ENCODE peak calls at places on chromosomes 6 and 20, in seven cellular contexts. M is coronary artery, C is mammary epithelial cell, Q is OCI-LY7, J is kidney epithelial cell, S is psoas muscle, G is fibroblast of mammary gland. U is an unnamed sample.

GRCh38 chr6:166757226-166758135 is 130.4 kb upstream of the RPS6KA2 start:
- DNase-seq in M (no peak), C (peak; percentile 58), Q (no peak), J (peak; percentile 31), S (no peak), G (peak; percentile 54), U (no peak)

GRCh38 chr6:40556881-40557280 is 30.3 kb downstream of the LRFN2 start:
- DNase-seq in M (no peak), C (no peak), Q (no peak), J (no peak), S (no peak), G (no peak), U (no peak)

GRCh38 chr20:63223121-63223825 is 7.3 kb upstream of the YTHDF1 start:
- DNase-seq in M (no peak), C (no peak), Q (peak; percentile 58), J (no peak), S (no peak), G (peak; percentile 38), U (no peak)

GRCh38 chr6:11762782-11763459 is 15.7 kb downstream of the ADTRP start:
- DNase-seq in M (no peak), C (no peak), Q (no peak), J (no peak), S (no peak), G (peak; percentile 68), U (no peak)

GRCh38 chr6:56953597-56954388 is 1.1 kb upstream of the BEND6 start:
- DNase-seq in M (no peak), C (peak; percentile 51), Q (no peak), J (no peak), S (no peak), G (peak; percentile 19), U (no peak)

GRCh38 chr20:56875052-56875663 is 246.1 kb downstream of the TFAP2C start:
- DNase-seq in M (no peak), C (peak; percentile 91), Q (no peak), J (peak; percentile 73), S (no peak), G (peak; percentile 79), U (peak; percentile 89)

GRCh38 chr20:37937686-37938085 is 34.8 kb downstream of the VSTM2L start:
- DNase-seq in M (peak; percentile 22), C (no peak), Q (no peak), J (no peak), S (no peak), G (no peak), U (no peak)

GRCh38 chr6:12291785-12292604 is 1.8 kb downstream of the EDN1 start:
- DNase-seq in M (no peak), C (peak; percentile 44), Q (no peak), J (no peak), S (no peak), G (no peak), U (no peak)

GRCh38 chr6:34149831-34150400 is 4.0 kb upstream of the GRM4 start:
- DNase-seq in M (peak; percentile 8), C (no peak), Q (no peak), J (no peak), S (no peak), G (no peak), U (no peak)

GRCh38 chr6:167965602-167966539 is 31.6 kb upstream of the KIF25 start:
- DNase-seq in M (no peak), C (no peak), Q (no peak), J (no peak), S (no peak), G (no peak), U (no peak)

GRCh38 chr6:15825332-15825930 is 162.6 kb upstream of the DTNBP1 start:
- DNase-seq in M (no peak), C (no peak), Q (no peak), J (no peak), S (no peak), G (no peak), U (no peak)

GRCh38 chr20:3077618-3078134 is 6.3 kb downstream of the OXT start:
- DNase-seq in M (no peak), C (peak; percentile 69), Q (no peak), J (no peak), S (no peak), G (no peak), U (no peak)

GRCh38 chr20:7790189-7790588 is 150.1 kb downstream of the HAO1 start:
- DNase-seq in M (no peak), C (peak; percentile 68), Q (no peak), J (no peak), S (no peak), G (peak; percentile 67), U (no peak)

GRCh38 chr6:139368661-139369060 is 5.8 kb downstream of the CITED2 start:
- DNase-seq in M (no peak), C (no peak), Q (no peak), J (no peak), S (no peak), G (no peak), U (no peak)

GRCh38 chr6:143362192-143362558 is 88.3 kb downstream of the ADAT2 start:
- DNase-seq in M (no peak), C (no peak), Q (no peak), J (no peak), S (no peak), G (no peak), U (no peak)

GRCh38 chr6:143361536-143362191 is 88.8 kb downstream of the ADAT2 start:
- DNase-seq in M (no peak), C (no peak), Q (no peak), J (no peak), S (no peak), G (no peak), U (no peak)

DNA sequence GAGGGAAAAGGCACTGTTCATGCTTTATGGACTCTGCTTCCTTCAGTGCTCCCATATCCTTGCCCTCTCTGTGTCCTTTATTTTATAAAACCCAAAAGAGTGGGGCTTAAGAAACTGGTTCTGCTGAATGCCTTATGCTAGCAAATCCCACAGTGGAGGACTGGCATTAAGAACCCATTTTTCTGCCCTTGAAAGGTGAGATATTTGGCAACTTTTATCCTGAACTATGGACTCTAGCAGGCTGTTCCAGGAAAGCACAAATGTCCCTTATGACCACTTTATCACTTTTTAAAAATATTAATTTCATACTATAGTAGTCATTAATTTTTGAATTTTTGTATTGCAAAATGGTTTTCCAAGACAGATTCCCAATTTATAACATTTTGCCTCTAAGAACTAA is 93.3 kb downstream of the ADAT2 start:
- DNase-seq in M (no peak), C (no peak), Q (no peak), J (no peak), S (no peak), G (no peak), U (no peak)
- TF ChIP-seq CTCF in M (no peak), C (no peak), Q (no peak), J (no peak), S (no peak), G (no peak), U (no peak)

DNA sequence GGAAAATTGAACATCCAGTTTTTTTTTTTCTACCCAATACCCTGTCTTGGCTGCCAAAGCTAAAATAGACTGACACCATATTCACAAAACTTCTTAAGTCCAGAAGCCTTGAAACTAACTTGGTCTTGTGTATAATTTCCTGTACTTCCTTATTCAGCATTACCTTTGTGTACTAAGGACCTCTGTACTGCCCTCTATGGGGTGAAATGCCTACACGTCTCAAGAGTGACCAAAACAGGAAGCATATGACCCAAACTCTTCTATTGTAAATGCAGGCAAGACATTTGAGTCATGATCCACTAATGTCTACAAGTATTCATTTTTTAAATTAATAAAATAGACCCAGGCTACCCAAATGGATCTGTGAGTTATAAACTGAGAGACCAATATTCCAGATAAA is 50.4 kb downstream of the HMGCLL1 start:
- DNase-seq in M (no peak), C (peak; percentile 44), Q (peak; percentile 39), J (peak; percentile 31), S (no peak), G (peak; percentile 46), U (no peak)
- TF ChIP-seq CTCF in M (no peak), C (peak; percentile 56), Q (peak; percentile 71), J (peak; percentile 47), S (no peak), G (peak; percentile 47), U (peak; percentile 44)

DNA sequence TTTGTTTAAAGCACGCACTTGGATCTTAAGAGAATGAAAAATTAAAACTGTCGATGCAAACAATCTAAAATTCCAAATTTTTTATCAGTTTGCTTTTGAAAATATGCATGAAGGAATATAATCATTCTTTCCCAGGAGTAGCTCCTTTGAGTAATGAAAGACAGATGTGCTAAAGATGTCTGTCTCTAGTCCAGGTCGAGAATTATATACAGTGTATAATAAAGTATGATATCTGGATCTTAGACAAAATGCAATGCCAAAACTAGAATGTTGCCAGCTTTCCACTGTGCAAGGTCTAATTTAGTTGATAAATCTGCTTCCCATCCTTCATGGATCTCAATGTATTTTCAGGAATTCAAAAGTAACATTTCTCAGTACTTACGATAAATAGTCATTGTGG is 65.1 kb upstream of the ADGRG6 start:
- DNase-seq in M (no peak), C (no peak), Q (no peak), J (no peak), S (no peak), G (no peak), U (no peak)
- TF ChIP-seq CTCF in M (no peak), C (no peak), Q (no peak), J (no peak), S (no peak), G (no peak), U (no peak)

GRCh38 chr6:3292431-3293197 is 33.9 kb downstream of the PSMG4 start:
- DNase-seq in M (no peak), C (no peak), Q (no peak), J (no peak), S (peak; percentile 39), G (no peak), U (no peak)

GRCh38 chr6:3296113-3296512 is 37.4 kb downstream of the PSMG4 start:
- DNase-seq in M (no peak), C (no peak), Q (no peak), J (no peak), S (peak; percentile 19), G (no peak), U (no peak)

GRCh38 chr6:3294921-3295871 is 36.4 kb downstream of the PSMG4 start:
- DNase-seq in M (no peak), C (no peak), Q (peak; percentile 20), J (no peak), S (peak; percentile 89), G (no peak), U (no peak)

GRCh38 chr6:3293271-3294155 is 34.8 kb downstream of the PSMG4 start:
- DNase-seq in M (no peak), C (no peak), Q (no peak), J (no peak), S (peak; percentile 48), G (no peak), U (no peak)

GRCh38 chr6:3294396-3294795 is 35.6 kb downstream of the PSMG4 start:
- DNase-seq in M (no peak), C (no peak), Q (no peak), J (no peak), S (peak; percentile 15), G (no peak), U (no peak)
- TF ChIP-seq CTCF in M (no peak), C (no peak), Q (no peak), J (no peak), S (no peak), G (no peak), U (no peak)